ENCODE peak calls at places on chromosomes 3 and 15, in four cellular contexts. J is NCI-H146; V is stimulated activated CD4-positive, alpha-beta T cell treated with anti-CD3 and anti-CD28 coated beads, Interleukin-2, amount 100 ng/mL, for 24 hours; D is NCI-H226. G is an unnamed sample.

GRCh38 chr3:136728918-136729317 is 23.3 kb downstream of the STAG1 start:
- DNase-seq in J (no peak), V (no peak), D (no peak), G (peak)

GRCh38 chr3:11331101-11331500 is 58.9 kb downstream of the ATG7 start:
- DNase-seq in J (no peak), V (no peak), D (no peak), G (no peak)

GRCh38 chr3:197151562-197151961 is 121.9 kb upstream of the MELTF start:
- DNase-seq in J (peak), V (no peak), D (peak), G (no peak)

GRCh38 chr3:175386630-175387029 is 527.5 kb downstream of the NAALADL2 start:
- DNase-seq in J (no peak), V (no peak), D (peak), G (peak)

GRCh38 chr3:55036883-55037577 is 109.2 kb upstream of the LRTM1 start:
- DNase-seq in J (no peak), V (no peak), D (peak), G (no peak)

GRCh38 chr3:120177151-120177550 is 82.9 kb upstream of the GSK3B start:
- DNase-seq in J (peak), V (no peak), D (peak), G (peak)

GRCh38 chr15:98113357-98113756 is 152.9 kb downstream of the ARRDC4 start:
- DNase-seq in J (no peak), V (no peak), D (no peak), G (no peak)

GRCh38 chr3:30544811-30545210 is 61.6 kb upstream of the TGFBR2 start:
- DNase-seq in J (no peak), V (no peak), D (peak), G (no peak)

GRCh38 chr3:55118453-55118852 is 190.6 kb upstream of the LRTM1 start:
- DNase-seq in J (no peak), V (no peak), D (no peak), G (no peak)

GRCh38 chr3:45689787-45690145 is 570 bp downstream of the SACM1L start:
- DNase-seq in J (no peak), V (no peak), D (no peak), G (no peak)

G was measured in trophoblast cell.